ENCODE peak calls at places on chromosomes 7 and 10, in seven cellular contexts. One of them, this sample, is unnamed.

GRCh38 chr7:69847921-69848612 is 249.8 kb downstream of the AUTS2 start:
- DNase-seq in Calu3: no peak
- DNase-seq in foreskin keratinocyte: no peak
- DNase-seq in fibroblast of pulmonary artery: no peak
- DNase-seq in MM.1S: no peak
- DNase-seq in HFFc6: no peak
- DNase-seq in endothelial cell: no peak
- DNase-seq in this sample: no peak

GRCh38 chr10:129741978-129742741 is 221.9 kb downstream of the EBF3 start:
- DNase-seq in Calu3: no peak
- DNase-seq in foreskin keratinocyte: no peak
- DNase-seq in fibroblast of pulmonary artery: no peak
- DNase-seq in MM.1S: no peak
- DNase-seq in HFFc6: no peak
- DNase-seq in endothelial cell: no peak
- DNase-seq in this sample: no peak

GRCh38 chr10:124874-125273 is 10.4 kb upstream of the ZMYND11 start:
- DNase-seq in Calu3: no peak
- DNase-seq in foreskin keratinocyte: no peak
- DNase-seq in fibroblast of pulmonary artery: no peak
- DNase-seq in MM.1S: no peak
- DNase-seq in HFFc6: no peak
- DNase-seq in endothelial cell: no peak
- DNase-seq in this sample: no peak

GRCh38 chr10:123583639-123584418 is 82.3 kb upstream of the GPR26 start:
- DNase-seq in Calu3: peak; percentile 77
- DNase-seq in foreskin keratinocyte: peak; percentile 20
- DNase-seq in fibroblast of pulmonary artery: peak; percentile 76
- DNase-seq in MM.1S: no peak
- DNase-seq in HFFc6: peak; percentile 88
- DNase-seq in endothelial cell: peak; percentile 90
- DNase-seq in this sample: peak; percentile 60

GRCh38 chr10:122323941-122324675 is 50.4 kb upstream of the PLEKHA1 start:
- DNase-seq in Calu3: no peak
- DNase-seq in foreskin keratinocyte: peak; percentile 76
- DNase-seq in fibroblast of pulmonary artery: no peak
- DNase-seq in MM.1S: no peak
- DNase-seq in HFFc6: peak; percentile 19
- DNase-seq in endothelial cell: no peak
- DNase-seq in this sample: no peak

GRCh38 chr7:141698247-141699015 is 3.5 kb downstream of the DENND11 start:
- DNase-seq in Calu3: no peak
- DNase-seq in foreskin keratinocyte: no peak
- DNase-seq in fibroblast of pulmonary artery: no peak
- DNase-seq in MM.1S: no peak
- DNase-seq in HFFc6: no peak
- DNase-seq in endothelial cell: no peak
- DNase-seq in this sample: peak; percentile 26

GRCh38 chr7:20785211-20786048 is 1.3 kb downstream of the SP8 start:
- DNase-seq in Calu3: peak; percentile 56
- DNase-seq in foreskin keratinocyte: no peak
- DNase-seq in fibroblast of pulmonary artery: no peak
- DNase-seq in MM.1S: no peak
- DNase-seq in HFFc6: no peak
- DNase-seq in endothelial cell: peak; percentile 54
- DNase-seq in this sample: peak; percentile 55

GRCh38 chr10:85602306-85602705 is 764.3 kb downstream of the GRID1 start:
- DNase-seq in Calu3: no peak
- DNase-seq in foreskin keratinocyte: no peak
- DNase-seq in fibroblast of pulmonary artery: no peak
- DNase-seq in MM.1S: no peak
- DNase-seq in HFFc6: no peak
- DNase-seq in endothelial cell: no peak
- DNase-seq in this sample: no peak

GRCh38 chr7:12458520-12459131 is 55.0 kb upstream of the VWDE start:
- DNase-seq in Calu3: peak; percentile 49
- DNase-seq in foreskin keratinocyte: no peak
- DNase-seq in fibroblast of pulmonary artery: peak; percentile 58
- DNase-seq in MM.1S: peak; percentile 53
- DNase-seq in HFFc6: peak; percentile 5
- DNase-seq in endothelial cell: peak; percentile 14
- DNase-seq in this sample: peak; percentile 56

GRCh38 chr10:4190876-4191275 is 405.9 kb upstream of the KLF6 start:
- DNase-seq in Calu3: no peak
- DNase-seq in foreskin keratinocyte: no peak
- DNase-seq in fibroblast of pulmonary artery: no peak
- DNase-seq in MM.1S: no peak
- DNase-seq in HFFc6: no peak
- DNase-seq in endothelial cell: no peak
- DNase-seq in this sample: no peak

GRCh38 chr10:101073631-101074030 is 11.8 kb downstream of the KAZALD1 start:
- DNase-seq in Calu3: no peak
- DNase-seq in foreskin keratinocyte: no peak
- DNase-seq in fibroblast of pulmonary artery: no peak
- DNase-seq in MM.1S: no peak
- DNase-seq in HFFc6: no peak
- DNase-seq in endothelial cell: no peak
- DNase-seq in this sample: no peak
- TF ChIP-seq CTCF in Calu3: no peak
- TF ChIP-seq CTCF in foreskin keratinocyte: peak; percentile 9
- TF ChIP-seq CTCF in fibroblast of pulmonary artery: no peak
- TF ChIP-seq CTCF in MM.1S: no peak
- TF ChIP-seq CTCF in HFFc6: no peak
- TF ChIP-seq CTCF in endothelial cell: no peak
- TF ChIP-seq CTCF in this sample: no peak

GRCh38 chr7:73869011-73869785 is 8.2 kb downstream of the TMEM270 start:
- DNase-seq in Calu3: no peak
- DNase-seq in foreskin keratinocyte: no peak
- DNase-seq in fibroblast of pulmonary artery: no peak
- DNase-seq in MM.1S: no peak
- DNase-seq in HFFc6: no peak
- DNase-seq in endothelial cell: no peak
- DNase-seq in this sample: no peak

GRCh38 chr7:73866446-73866767 is 5.4 kb downstream of the TMEM270 start:
- DNase-seq in Calu3: no peak
- DNase-seq in foreskin keratinocyte: no peak
- DNase-seq in fibroblast of pulmonary artery: no peak
- DNase-seq in MM.1S: no peak
- DNase-seq in HFFc6: no peak
- DNase-seq in endothelial cell: no peak
- DNase-seq in this sample: no peak

GRCh38 chr7:73864981-73865711 is 4.2 kb downstream of the TMEM270 start:
- DNase-seq in Calu3: no peak
- DNase-seq in foreskin keratinocyte: no peak
- DNase-seq in fibroblast of pulmonary artery: no peak
- DNase-seq in MM.1S: no peak
- DNase-seq in HFFc6: no peak
- DNase-seq in endothelial cell: no peak
- DNase-seq in this sample: no peak

GRCh38 chr7:73870041-73870492 is 9.1 kb downstream of the TMEM270 start:
- DNase-seq in Calu3: no peak
- DNase-seq in foreskin keratinocyte: no peak
- DNase-seq in fibroblast of pulmonary artery: no peak
- DNase-seq in MM.1S: no peak
- DNase-seq in HFFc6: no peak
- DNase-seq in endothelial cell: no peak
- DNase-seq in this sample: no peak

GRCh38 chr7:73865738-73866445 is 4.9 kb downstream of the TMEM270 start:
- DNase-seq in Calu3: peak; percentile 43
- DNase-seq in foreskin keratinocyte: no peak
- DNase-seq in fibroblast of pulmonary artery: peak; percentile 73
- DNase-seq in MM.1S: peak; percentile 46
- DNase-seq in HFFc6: peak; percentile 56
- DNase-seq in endothelial cell: peak; percentile 65
- DNase-seq in this sample: peak; percentile 61
- TF ChIP-seq CTCF in Calu3: no peak
- TF ChIP-seq CTCF in foreskin keratinocyte: peak; percentile 74
- TF ChIP-seq CTCF in fibroblast of pulmonary artery: peak; percentile 74
- TF ChIP-seq CTCF in MM.1S: peak; percentile 45
- TF ChIP-seq CTCF in HFFc6: peak; percentile 83
- TF ChIP-seq CTCF in endothelial cell: peak; percentile 27
- TF ChIP-seq CTCF in this sample: peak; percentile 40

DNA sequence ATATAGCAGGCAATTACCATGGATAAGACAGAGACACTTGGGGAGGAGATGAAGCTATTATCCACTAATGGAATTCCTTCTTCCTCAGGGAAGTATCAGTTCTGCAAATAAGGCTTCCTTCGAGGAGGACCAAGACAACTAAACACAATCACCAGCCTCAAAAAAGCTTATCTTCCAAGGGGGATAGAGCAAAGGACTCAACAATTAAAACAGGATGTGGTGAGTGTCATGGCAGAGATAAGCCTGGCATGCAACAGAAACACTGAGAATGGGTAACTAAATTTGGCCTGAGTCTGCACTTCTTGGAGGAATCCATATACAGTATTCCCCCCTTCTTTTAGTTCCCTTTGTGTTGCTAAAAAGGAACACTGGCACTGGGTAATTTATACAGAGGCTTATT is 1285.2 kb downstream of the GATA3 start:
- DNase-seq in Calu3: no peak
- DNase-seq in foreskin keratinocyte: no peak
- DNase-seq in fibroblast of pulmonary artery: no peak
- DNase-seq in MM.1S: no peak
- DNase-seq in HFFc6: no peak
- DNase-seq in endothelial cell: no peak
- DNase-seq in this sample: no peak
- TF ChIP-seq CTCF in Calu3: no peak
- TF ChIP-seq CTCF in foreskin keratinocyte: no peak
- TF ChIP-seq CTCF in fibroblast of pulmonary artery: no peak
- TF ChIP-seq CTCF in MM.1S: no peak
- TF ChIP-seq CTCF in HFFc6: no peak
- TF ChIP-seq CTCF in endothelial cell: no peak
- TF ChIP-seq CTCF in this sample: no peak

GRCh38 chr7:123687161-123687560 is 31.5 kb downstream of the LMOD2 start:
- DNase-seq in Calu3: no peak
- DNase-seq in foreskin keratinocyte: no peak
- DNase-seq in fibroblast of pulmonary artery: no peak
- DNase-seq in MM.1S: no peak
- DNase-seq in HFFc6: no peak
- DNase-seq in endothelial cell: no peak
- DNase-seq in this sample: no peak

GRCh38 chr7:123680580-123680979 is 24.9 kb downstream of the LMOD2 start:
- DNase-seq in Calu3: no peak
- DNase-seq in foreskin keratinocyte: no peak
- DNase-seq in fibroblast of pulmonary artery: no peak
- DNase-seq in MM.1S: no peak
- DNase-seq in HFFc6: no peak
- DNase-seq in endothelial cell: no peak
- DNase-seq in this sample: no peak

GRCh38 chr7:123681561-123681960 is 25.9 kb downstream of the LMOD2 start:
- DNase-seq in Calu3: no peak
- DNase-seq in foreskin keratinocyte: no peak
- DNase-seq in fibroblast of pulmonary artery: no peak
- DNase-seq in MM.1S: no peak
- DNase-seq in HFFc6: no peak
- DNase-seq in endothelial cell: no peak
- DNase-seq in this sample: no peak

GRCh38 chr7:123679614-123680013 is 23.9 kb downstream of the LMOD2 start:
- DNase-seq in Calu3: no peak
- DNase-seq in foreskin keratinocyte: no peak
- DNase-seq in fibroblast of pulmonary artery: no peak
- DNase-seq in MM.1S: no peak
- DNase-seq in HFFc6: no peak
- DNase-seq in endothelial cell: no peak
- DNase-seq in this sample: no peak

GRCh38 chr7:123682690-123683089 is 27.0 kb downstream of the LMOD2 start:
- DNase-seq in Calu3: peak; percentile 24
- DNase-seq in foreskin keratinocyte: no peak
- DNase-seq in fibroblast of pulmonary artery: peak; percentile 83
- DNase-seq in MM.1S: peak; percentile 65
- DNase-seq in HFFc6: peak; percentile 69
- DNase-seq in endothelial cell: peak; percentile 15
- DNase-seq in this sample: peak; percentile 22
- TF ChIP-seq CTCF in Calu3: peak; percentile 21
- TF ChIP-seq CTCF in foreskin keratinocyte: peak; percentile 70
- TF ChIP-seq CTCF in fibroblast of pulmonary artery: peak; percentile 53
- TF ChIP-seq CTCF in MM.1S: peak; percentile 60
- TF ChIP-seq CTCF in HFFc6: peak; percentile 83
- TF ChIP-seq CTCF in endothelial cell: peak; percentile 68
- TF ChIP-seq CTCF in this sample: no peak

GRCh38 chr7:33420311-33420710 is 290.9 kb downstream of the BBS9 start:
- DNase-seq in Calu3: no peak
- DNase-seq in foreskin keratinocyte: no peak
- DNase-seq in fibroblast of pulmonary artery: no peak
- DNase-seq in MM.1S: no peak
- DNase-seq in HFFc6: no peak
- DNase-seq in endothelial cell: no peak
- DNase-seq in this sample: no peak

GRCh38 chr7:33425385-33425784 is 296.0 kb downstream of the BBS9 start:
- DNase-seq in Calu3: no peak
- DNase-seq in foreskin keratinocyte: no peak
- DNase-seq in fibroblast of pulmonary artery: no peak
- DNase-seq in MM.1S: no peak
- DNase-seq in HFFc6: no peak
- DNase-seq in endothelial cell: no peak
- DNase-seq in this sample: no peak

GRCh38 chr7:33421384-33421783 is 292.0 kb downstream of the BBS9 start:
- DNase-seq in Calu3: no peak
- DNase-seq in foreskin keratinocyte: no peak
- DNase-seq in fibroblast of pulmonary artery: peak; percentile 41
- DNase-seq in MM.1S: no peak
- DNase-seq in HFFc6: no peak
- DNase-seq in endothelial cell: no peak
- DNase-seq in this sample: no peak

GRCh38 chr7:33422825-33423645 is 293.7 kb downstream of the BBS9 start:
- DNase-seq in Calu3: no peak
- DNase-seq in foreskin keratinocyte: no peak
- DNase-seq in fibroblast of pulmonary artery: no peak
- DNase-seq in MM.1S: no peak
- DNase-seq in HFFc6: no peak
- DNase-seq in endothelial cell: no peak
- DNase-seq in this sample: no peak

DNA sequence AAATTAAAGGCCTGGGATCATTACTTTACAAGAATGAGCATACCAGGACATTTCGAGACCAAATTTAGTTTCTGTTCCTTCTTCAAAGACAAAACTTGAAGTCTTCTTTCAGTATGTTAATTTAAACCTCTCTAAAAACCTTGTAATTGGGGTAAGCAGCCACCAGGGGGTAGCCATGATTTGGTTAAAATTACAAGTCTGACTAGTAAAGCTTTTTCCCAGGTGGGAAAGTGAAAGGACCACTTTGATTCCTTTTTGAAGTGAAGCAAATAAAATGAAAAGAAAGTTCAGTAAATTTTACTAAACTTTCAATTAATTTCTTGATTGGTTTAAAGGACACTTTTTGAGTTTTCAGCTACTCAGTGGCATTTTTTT is 294.3 kb downstream of the BBS9 start:
- DNase-seq in Calu3: peak; percentile 55
- DNase-seq in foreskin keratinocyte: no peak
- DNase-seq in fibroblast of pulmonary artery: peak; percentile 9
- DNase-seq in MM.1S: peak; percentile 66
- DNase-seq in HFFc6: no peak
- DNase-seq in endothelial cell: peak; percentile 35
- DNase-seq in this sample: peak; percentile 46
- TF ChIP-seq CTCF in Calu3: peak; percentile 71
- TF ChIP-seq CTCF in foreskin keratinocyte: peak; percentile 65
- TF ChIP-seq CTCF in fibroblast of pulmonary artery: peak; percentile 30
- TF ChIP-seq CTCF in MM.1S: peak; percentile 70
- TF ChIP-seq CTCF in HFFc6: peak; percentile 64
- TF ChIP-seq CTCF in endothelial cell: peak; percentile 83
- TF ChIP-seq CTCF in this sample: peak; percentile 40